ENCODE peak calls at places on chromosomes 11 and 22, in five cellular contexts. One of them, this sample, is unnamed.

GRCh38 chr11:10893713-10894112 is 35.9 kb upstream of the ZBED5 start:
- DNase-seq in Calu3: no peak
- DNase-seq in GM06990: no peak
- DNase-seq in GM12864: no peak
- DNase-seq in dorsolateral prefrontal cortex: no peak
- DNase-seq in this sample: no peak

GRCh38 chr11:127993788-127994187 is 593.6 kb downstream of the ETS1 start:
- DNase-seq in GM12864: no peak
- DNase-seq in Calu3: no peak
- DNase-seq in GM06990: no peak
- DNase-seq in dorsolateral prefrontal cortex: no peak
- DNase-seq in this sample: no peak

GRCh38 chr22:49212466-49212865 is 615.2 kb downstream of the BRD1 start:
- DNase-seq in dorsolateral prefrontal cortex: no peak
- DNase-seq in GM06990: no peak
- DNase-seq in GM12864: no peak
- DNase-seq in Calu3: no peak
- DNase-seq in this sample: no peak

GRCh38 chr22:43298062-43298801 is 44.9 kb downstream of the SCUBE1 start:
- DNase-seq in GM06990: no peak
- DNase-seq in GM12864: no peak
- DNase-seq in dorsolateral prefrontal cortex: no peak
- DNase-seq in Calu3: no peak
- DNase-seq in this sample: no peak

GRCh38 chr22:50452649-50453048 is 22.2 kb downstream of the SBF1 start:
- DNase-seq in Calu3: no peak
- DNase-seq in GM06990: no peak
- DNase-seq in GM12864: no peak
- DNase-seq in dorsolateral prefrontal cortex: no peak
- DNase-seq in this sample: no peak

GRCh38 chr11:2762031-2762380 is 62.2 kb upstream of the KCNQ1OT1 start:
- DNase-seq in GM06990: no peak
- DNase-seq in dorsolateral prefrontal cortex: no peak
- DNase-seq in GM12864: no peak
- DNase-seq in Calu3: no peak
- DNase-seq in this sample: no peak

GRCh38 chr11:2516276-2517015 is 71.6 kb downstream of the KCNQ1 start:
- DNase-seq in GM12864: no peak
- DNase-seq in dorsolateral prefrontal cortex: no peak
- DNase-seq in Calu3: no peak
- DNase-seq in GM06990: no peak
- DNase-seq in this sample: no peak

GRCh38 chr11:6505577-6506240 is 8.6 kb downstream of the DNHD1 start:
- DNase-seq in GM12864: no peak
- DNase-seq in GM06990: no peak
- DNase-seq in dorsolateral prefrontal cortex: no peak
- DNase-seq in Calu3: peak
- DNase-seq in this sample: no peak

GRCh38 chr11:117725048-117725734 is 71.8 kb downstream of the DSCAML1 start:
- DNase-seq in GM06990: no peak
- DNase-seq in dorsolateral prefrontal cortex: no peak
- DNase-seq in Calu3: no peak
- DNase-seq in GM12864: no peak
- DNase-seq in this sample: no peak

GRCh38 chr11:65695459-65696241 is 16.4 kb upstream of the KAT5 start:
- DNase-seq in GM06990: no peak
- DNase-seq in Calu3: peak
- DNase-seq in dorsolateral prefrontal cortex: no peak
- DNase-seq in GM12864: no peak
- DNase-seq in this sample: no peak

GRCh38 chr22:28025333-28025732 is 106.3 kb upstream of the PITPNB start:
- DNase-seq in dorsolateral prefrontal cortex: no peak
- DNase-seq in GM06990: no peak
- DNase-seq in Calu3: no peak
- DNase-seq in GM12864: no peak
- DNase-seq in this sample: no peak

DNA sequence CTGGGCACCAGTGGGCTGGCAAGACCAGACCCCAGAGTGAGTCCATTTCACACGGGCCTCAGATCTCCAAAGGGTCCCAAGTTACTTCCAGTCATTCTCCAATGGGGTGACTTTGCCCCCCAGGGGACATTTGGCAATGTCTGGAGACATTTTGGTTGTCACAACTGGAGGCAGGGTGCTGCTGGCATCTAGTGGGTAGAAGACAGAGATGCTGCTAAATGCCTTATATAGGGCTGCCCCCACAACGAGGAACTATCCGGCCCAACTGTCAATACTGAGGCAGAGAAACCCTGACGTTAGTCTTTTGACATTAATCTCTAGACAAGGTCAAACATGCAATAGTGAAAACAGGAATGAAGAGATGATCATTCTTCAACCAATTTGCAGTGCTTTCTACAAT is 6.4 kb downstream of the RTN4RL2 start:
- DNase-seq in dorsolateral prefrontal cortex: no peak
- DNase-seq in GM12864: no peak
- DNase-seq in GM06990: no peak
- DNase-seq in Calu3: no peak
- DNase-seq in this sample: no peak
- TF ChIP-seq CTCF in dorsolateral prefrontal cortex: no peak
- TF ChIP-seq CTCF in GM12864: no peak
- TF ChIP-seq CTCF in GM06990: no peak
- TF ChIP-seq CTCF in Calu3: no peak
- TF ChIP-seq CTCF in this sample: no peak

GRCh38 chr22:20027966-20028854 is 7.3 kb downstream of the TANGO2 start:
- DNase-seq in dorsolateral prefrontal cortex: no peak
- DNase-seq in GM12864: no peak
- DNase-seq in GM06990: no peak
- DNase-seq in Calu3: peak
- DNase-seq in this sample: no peak
- TF ChIP-seq CTCF in dorsolateral prefrontal cortex: no peak
- TF ChIP-seq CTCF in GM12864: peak
- TF ChIP-seq CTCF in GM06990: peak
- TF ChIP-seq CTCF in Calu3: peak
- TF ChIP-seq CTCF in this sample: peak

DNA sequence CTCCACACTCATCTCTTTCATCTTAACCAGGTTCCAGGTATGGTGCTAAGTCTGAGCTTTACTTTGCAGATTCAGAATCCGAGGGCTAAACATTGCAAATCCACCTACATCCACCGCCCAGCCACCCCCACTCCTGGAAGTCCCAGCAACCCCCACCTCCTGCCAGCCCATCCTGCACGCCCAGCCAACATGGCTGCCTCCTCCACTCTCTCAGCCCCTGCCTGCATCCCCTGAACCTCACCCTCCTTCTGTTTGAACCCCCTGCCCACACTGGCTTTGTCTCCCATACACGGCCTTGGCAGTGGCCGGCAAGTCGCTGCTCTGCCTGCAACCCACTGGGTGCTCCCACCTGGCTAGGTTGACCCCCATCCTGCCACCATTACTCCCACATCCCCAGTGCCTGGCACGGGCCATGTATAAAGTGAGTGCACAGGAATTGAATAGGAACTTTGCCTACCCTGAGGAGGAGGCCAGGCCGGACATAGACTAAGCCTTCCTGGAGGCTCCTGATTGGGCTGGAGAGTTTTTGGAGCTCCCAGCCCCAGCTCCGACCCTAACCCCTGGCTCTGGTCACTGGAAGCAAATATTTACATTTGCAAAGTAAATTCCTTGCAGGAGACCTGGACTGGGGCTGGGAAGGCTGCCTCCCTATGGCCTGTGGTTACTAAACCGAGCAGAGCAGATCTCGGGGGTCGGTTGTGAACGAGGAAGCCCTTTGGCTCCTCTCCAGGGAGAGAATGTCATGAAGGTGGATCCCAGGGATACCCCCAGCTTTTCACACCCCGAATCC is 14.4 kb downstream of the EMID1 start:
- DNase-seq in dorsolateral prefrontal cortex: no peak
- DNase-seq in GM06990: no peak
- DNase-seq in Calu3: no peak
- DNase-seq in GM12864: no peak
- DNase-seq in this sample: no peak
- TF ChIP-seq CTCF in dorsolateral prefrontal cortex: no peak
- TF ChIP-seq CTCF in GM06990: no peak
- TF ChIP-seq CTCF in Calu3: no peak
- TF ChIP-seq CTCF in GM12864: no peak
- TF ChIP-seq CTCF in this sample: no peak

DNA sequence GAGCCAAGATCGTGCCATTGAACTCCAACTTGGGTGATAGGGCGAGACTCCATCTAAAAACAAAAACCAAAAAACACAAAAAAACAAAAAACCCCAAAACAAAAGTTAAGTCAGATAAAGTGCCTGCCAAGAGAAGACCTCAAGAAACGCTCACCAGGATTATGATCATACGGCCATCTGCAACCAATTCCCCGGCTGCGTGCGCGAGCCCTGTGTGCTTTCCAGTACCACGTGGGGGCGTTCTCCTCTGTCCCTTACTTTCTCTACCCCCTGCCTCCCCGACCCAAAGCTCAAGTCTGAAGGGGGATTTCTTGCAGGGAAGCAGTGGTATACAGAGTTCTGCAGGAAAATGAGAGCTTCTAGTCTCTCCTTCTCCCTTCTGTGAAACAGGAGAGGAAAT is 10.5 kb upstream of the RPS19BP1 start:
- DNase-seq in GM06990: no peak
- DNase-seq in Calu3: no peak
- DNase-seq in GM12864: no peak
- DNase-seq in dorsolateral prefrontal cortex: no peak
- DNase-seq in this sample: no peak
- TF ChIP-seq CTCF in GM06990: peak
- TF ChIP-seq CTCF in Calu3: peak
- TF ChIP-seq CTCF in GM12864: peak
- TF ChIP-seq CTCF in dorsolateral prefrontal cortex: peak
- TF ChIP-seq CTCF in this sample: peak

GRCh38 chr11:76256448-76256847 is 50.1 kb upstream of the WNT11 start:
- DNase-seq in dorsolateral prefrontal cortex: no peak
- DNase-seq in GM12864: no peak
- DNase-seq in Calu3: no peak
- DNase-seq in GM06990: no peak
- DNase-seq in this sample: no peak
- TF ChIP-seq CTCF in dorsolateral prefrontal cortex: no peak
- TF ChIP-seq CTCF in GM12864: no peak
- TF ChIP-seq CTCF in Calu3: no peak
- TF ChIP-seq CTCF in GM06990: no peak
- TF ChIP-seq CTCF in this sample: no peak

DNA sequence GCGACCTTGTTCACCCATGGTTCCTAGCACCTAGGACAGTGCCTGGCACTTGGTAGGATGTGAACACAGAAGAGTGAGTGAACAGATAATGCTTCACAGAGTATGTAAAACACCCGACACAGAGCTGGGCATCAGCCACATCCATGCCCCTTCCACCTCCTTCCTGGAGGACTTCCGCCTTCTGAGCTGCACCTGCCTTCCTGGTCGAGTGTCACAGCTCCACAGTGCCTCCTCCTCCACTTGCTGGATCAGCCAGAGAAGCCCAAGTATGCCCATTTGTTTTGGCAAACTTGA is 20.1 kb downstream of the PRDM11 start:
- DNase-seq in dorsolateral prefrontal cortex: no peak
- DNase-seq in GM06990: no peak
- DNase-seq in GM12864: no peak
- DNase-seq in Calu3: no peak
- DNase-seq in this sample: no peak
- TF ChIP-seq CTCF in dorsolateral prefrontal cortex: no peak
- TF ChIP-seq CTCF in GM06990: no peak
- TF ChIP-seq CTCF in GM12864: no peak
- TF ChIP-seq CTCF in Calu3: no peak
- TF ChIP-seq CTCF in this sample: no peak

DNA sequence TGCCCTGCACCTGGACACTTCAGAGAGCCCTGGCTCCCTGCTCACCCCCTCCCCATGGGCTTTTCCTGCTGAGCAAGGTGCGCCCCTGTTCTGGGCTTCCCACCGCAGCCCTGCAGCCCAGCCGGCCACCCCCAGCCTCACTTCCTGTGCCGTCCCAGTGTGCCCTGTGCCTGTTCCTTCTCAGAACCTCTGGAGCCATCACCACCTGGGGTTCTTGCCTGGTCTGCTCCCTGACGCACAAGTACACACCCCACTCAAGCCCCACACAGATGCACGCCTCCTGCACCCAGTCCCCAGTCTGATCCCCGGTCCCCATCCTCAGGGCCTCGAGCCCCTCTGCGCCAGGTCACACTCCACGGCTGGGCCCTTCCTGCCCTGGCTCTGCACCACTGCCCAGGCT is 23.9 kb upstream of the DGCR8 start:
- DNase-seq in Calu3: no peak
- DNase-seq in dorsolateral prefrontal cortex: no peak
- DNase-seq in GM06990: no peak
- DNase-seq in GM12864: no peak
- DNase-seq in this sample: no peak
- TF ChIP-seq CTCF in Calu3: no peak
- TF ChIP-seq CTCF in dorsolateral prefrontal cortex: no peak
- TF ChIP-seq CTCF in GM06990: no peak
- TF ChIP-seq CTCF in GM12864: no peak
- TF ChIP-seq CTCF in this sample: no peak

GRCh38 chr11:115653076-115653475 is 148.9 kb upstream of the CADM1 start:
- DNase-seq in Calu3: no peak
- DNase-seq in GM12864: no peak
- DNase-seq in dorsolateral prefrontal cortex: no peak
- DNase-seq in GM06990: no peak
- DNase-seq in this sample: no peak
- TF ChIP-seq CTCF in Calu3: no peak
- TF ChIP-seq CTCF in GM12864: no peak
- TF ChIP-seq CTCF in dorsolateral prefrontal cortex: no peak
- TF ChIP-seq CTCF in GM06990: no peak
- TF ChIP-seq CTCF in this sample: no peak